ENCODE peak calls at places on chromosomes 7 and 10, in seven cellular contexts. Q is MM.1S, H is adrenal gland, N is left lung, R is IMR-90, B is GM23338, L is GM12878. D is an unnamed sample. For H3K36me3 and H3K27me3, the result is how much of the 10 kb centered on the place peaks cover.

GRCh38 chr7:73648593-73649332 is 18.9 kb upstream of the VPS37D start:
- DNase-seq in Q (no peak), H (no peak), N (no peak), R (no peak), B (no peak), L (no peak), D (no peak)

GRCh38 chr10:133230387-133231195 is 574 bp downstream of the UTF1 start:
- DNase-seq in Q (no peak), H (no peak), N (no peak), R (no peak), B (peak), L (no peak), D (peak)

GRCh38 chr10:29585488-29585976 is 49.2 kb downstream of the SVIL start:
- DNase-seq in Q (peak), H (peak), N (no peak), R (peak), B (peak), L (no peak), D (peak)

GRCh38 chr10:119211625-119212441 is 4.5 kb downstream of the GRK5 start:
- DNase-seq in Q (peak), H (no peak), N (no peak), R (no peak), B (no peak), L (no peak), D (no peak)

GRCh38 chr7:36207451-36208291 is 54.6 kb downstream of the EEPD1 start:
- DNase-seq in Q (no peak), H (peak), N (peak), R (peak), B (no peak), L (no peak), D (no peak)

GRCh38 chr10:5945561-5946418 is 31.6 kb downstream of the IL15RA start:
- DNase-seq in Q (no peak), H (peak), N (peak), R (peak), B (peak), L (no peak), D (peak)

GRCh38 chr7:1910827-1911226 is 240.8 kb downstream of the ELFN1 start:
- DNase-seq in Q (no peak), H (no peak), N (no peak), R (no peak), B (no peak), L (no peak), D (no peak)

GRCh38 chr10:109866168-109866994 is 56.9 kb downstream of the XPNPEP1 start:
- DNase-seq in Q (no peak), H (peak), N (no peak), R (peak), B (peak), L (no peak), D (peak)

GRCh38 chr7:110568932-110569331 is 522.0 kb upstream of the LRRN3 start:
- DNase-seq in Q (no peak), H (no peak), N (no peak), R (peak), B (no peak), L (no peak), D (no peak)

GRCh38 chr7:52129278-52129677 is 812.7 kb upstream of the COBL start:
- DNase-seq in Q (no peak), H (no peak), N (no peak), R (no peak), B (peak), L (no peak), D (peak)

GRCh38 chr7:50068026-50068425 is 25.0 kb downstream of the ZPBP start:
- DNase-seq in Q (peak), H (peak), N (no peak), R (no peak), B (peak), L (no peak), D (no peak)

GRCh38 chr10:89481662-89482061 is 53.7 kb downstream of the SLC16A12 start:
- DNase-seq in Q (no peak), H (no peak), N (no peak), R (peak), B (no peak), L (no peak), D (no peak)

GRCh38 chr7:27182285-27182827 is 2.7 kb downstream of the HOXA11 start:
- DNase-seq in Q (no peak), H (no peak), N (peak), R (no peak), B (no peak), L (no peak), D (peak)

GRCh38 chr10:35300063-35300699 is 36.1 kb upstream of the CCNY start:
- DNase-seq in Q (no peak), H (no peak), N (no peak), R (peak), B (no peak), L (peak), D (no peak)

GRCh38 chr10:89118091-89118490 is 89.0 kb downstream of the CH25H start:
- DNase-seq in Q (no peak), H (no peak), N (no peak), R (peak), B (no peak), L (no peak), D (no peak)

GRCh38 chr10:112874982-112875381 is 75.1 kb upstream of the TCF7L2 start:
- DNase-seq in Q (no peak), H (no peak), N (no peak), R (no peak), B (no peak), L (no peak), D (no peak)

GRCh38 chr10:76302936-76303656 is 871.7 kb downstream of the LRMDA start:
- DNase-seq in Q (no peak), H (no peak), N (no peak), R (no peak), B (no peak), L (no peak), D (no peak)

GRCh38 chr7:129066290-129067131 is 11.6 kb upstream of the TNPO3 start:
- DNase-seq in Q (no peak), H (peak), N (no peak), R (peak), B (peak), L (no peak), D (peak)

GRCh38 chr7:16526742-16527540 is at the start of gene LRRC72:
- DNase-seq in Q (no peak), H (no peak), N (no peak), R (no peak), B (no peak), L (no peak), D (peak)

GRCh38 chr10:48234807-48235206 is 39.7 kb downstream of the FRMPD2 start:
- DNase-seq in Q (no peak), H (no peak), N (no peak), R (no peak), B (no peak), L (no peak), D (no peak)

GRCh38 chr10:125121003-125121402 is 39.4 kb downstream of the CTBP2 start:
- DNase-seq in Q (no peak), H (no peak), N (no peak), R (no peak), B (no peak), L (no peak), D (no peak)

GRCh38 chr7:34841326-34841725 is 183.3 kb downstream of the NPSR1 start:
- DNase-seq in Q (no peak), H (no peak), N (no peak), R (no peak), B (no peak), L (no peak), D (no peak)

GRCh38 chr10:80855348-80855971 is 317.8 kb downstream of the SH2D4B start:
- DNase-seq in Q (peak), H (no peak), N (no peak), R (no peak), B (peak), L (peak), D (peak)

GRCh38 chr7:21566094-21566493 is 23.3 kb downstream of the DNAH11 start:
- DNase-seq in Q (no peak), H (no peak), N (no peak), R (no peak), B (no peak), L (no peak), D (no peak)

GRCh38 chr7:102456327-102456726 is 8.3 kb downstream of the ALKBH4 start:
- DNase-seq in Q (no peak), H (no peak), N (no peak), R (peak), B (no peak), L (no peak), D (no peak)

GRCh38 chr7:6259257-6259656 is 13.2 kb downstream of the CYTH3 start:
- DNase-seq in Q (no peak), H (no peak), N (no peak), R (no peak), B (no peak), L (no peak), D (no peak)

GRCh38 chr7:23075571-23075970 is 30.0 kb upstream of the KLHL7 start:
- DNase-seq in Q (no peak), H (no peak), N (no peak), R (no peak), B (no peak), L (no peak), D (no peak)

GRCh38 chr7:99006739-99007424 is 128.6 kb downstream of the TRRAP start:
- DNase-seq in Q (no peak), H (no peak), N (no peak), R (no peak), B (no peak), L (no peak), D (peak)

GRCh38 chr7:100170111-100170897 is 1.9 kb upstream of the GAL3ST4 start:
- DNase-seq in Q (no peak), H (no peak), N (no peak), R (no peak), B (no peak), L (no peak), D (peak)

GRCh38 chr10:98589007-98589406 is 142.3 kb upstream of the HPS1 start:
- DNase-seq in Q (no peak), H (no peak), N (no peak), R (peak), B (no peak), L (no peak), D (no peak)

GRCh38 chr10:15990523-15991129 is 130.3 kb upstream of the MINDY3 start:
- DNase-seq in Q (no peak), H (no peak), N (no peak), R (no peak), B (peak), L (no peak), D (peak)

GRCh38 chr7:424961-425793 is 94.5 kb downstream of the PDGFA start:
- DNase-seq in Q (no peak), H (no peak), N (no peak), R (no peak), B (no peak), L (no peak), D (peak)

GRCh38 chr10:80174641-80175395 is 30.5 kb downstream of the ANXA11 start:
- DNase-seq in Q (no peak), H (no peak), N (no peak), R (no peak), B (no peak), L (no peak), D (no peak)

GRCh38 chr10:97874332-97874731 is 24.7 kb downstream of the GOLGA7B start:
- DNase-seq in Q (no peak), H (no peak), N (no peak), R (no peak), B (no peak), L (no peak), D (no peak)

GRCh38 chr7:48085942-48086341 is 3.1 kb upstream of the UPP1 start:
- DNase-seq in Q (no peak), H (no peak), N (no peak), R (no peak), B (no peak), L (no peak), D (no peak)

GRCh38 chr10:49512121-49512809 is 26.7 kb downstream of the ERCC6 start:
- DNase-seq in Q (peak), H (no peak), N (no peak), R (peak), B (peak), L (no peak), D (no peak)

GRCh38 chr10:25076501-25077197 is 60.2 kb downstream of the THNSL1 start:
- DNase-seq in Q (no peak), H (no peak), N (no peak), R (peak), B (no peak), L (no peak), D (no peak)

GRCh38 chr7:35004531-35005096 is 32.7 kb downstream of the DPY19L1 start:
- DNase-seq in Q (no peak), H (no peak), N (no peak), R (peak), B (no peak), L (no peak), D (no peak)

GRCh38 chr7:67843001-67843400 is 846.4 kb downstream of the TYW1 start:
- DNase-seq in Q (no peak), H (no peak), N (no peak), R (no peak), B (no peak), L (no peak), D (no peak)

DNA sequence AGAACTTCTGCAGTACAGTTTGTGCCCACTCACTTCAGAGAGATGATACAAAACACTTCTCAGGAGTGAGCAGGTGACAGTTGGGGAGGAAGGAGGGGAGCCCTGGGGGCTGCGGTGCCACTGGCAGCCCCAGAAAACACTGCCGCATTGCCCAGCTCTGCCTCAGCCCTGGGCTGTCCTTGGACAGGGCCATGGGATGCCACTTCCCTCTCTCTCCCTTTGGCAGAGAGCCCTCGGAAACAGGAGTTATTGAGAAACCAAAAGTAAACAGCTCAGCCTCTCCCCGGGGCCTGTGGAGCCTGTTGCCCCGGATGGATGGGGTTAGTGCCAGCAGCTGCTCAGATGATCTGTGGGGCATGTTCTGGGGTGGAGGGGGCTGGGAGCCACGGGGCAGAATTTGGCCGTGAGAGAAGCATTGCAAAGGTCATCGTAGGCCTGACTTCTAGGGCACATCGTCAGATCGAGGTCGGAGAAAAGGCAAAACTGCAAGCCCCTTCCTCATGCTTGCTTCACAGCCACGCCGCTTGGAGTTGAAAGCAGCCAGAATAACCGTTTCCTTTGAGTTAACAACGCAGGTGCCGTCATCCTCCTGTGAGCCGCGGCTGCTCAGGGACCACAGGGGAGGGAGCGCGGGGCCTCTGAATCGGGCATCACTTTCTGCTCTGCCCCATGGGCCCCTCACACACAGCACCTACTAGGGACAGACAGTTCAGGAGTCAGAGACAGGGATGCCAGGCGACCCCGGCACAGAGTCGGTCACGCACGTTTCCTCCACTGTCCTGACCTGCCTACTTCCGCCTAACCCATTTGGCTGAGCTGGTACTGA is 256.4 kb downstream of the CAMK1D start:
- DNase-seq in Q (peak), H (peak), N (peak), R (peak), B (no peak), L (no peak), D (peak)
- H3K4me3 ChIP-seq in Q (peak), H (no peak), N (no peak), R (no peak), B (no peak), L (peak), D (no peak)

DNA sequence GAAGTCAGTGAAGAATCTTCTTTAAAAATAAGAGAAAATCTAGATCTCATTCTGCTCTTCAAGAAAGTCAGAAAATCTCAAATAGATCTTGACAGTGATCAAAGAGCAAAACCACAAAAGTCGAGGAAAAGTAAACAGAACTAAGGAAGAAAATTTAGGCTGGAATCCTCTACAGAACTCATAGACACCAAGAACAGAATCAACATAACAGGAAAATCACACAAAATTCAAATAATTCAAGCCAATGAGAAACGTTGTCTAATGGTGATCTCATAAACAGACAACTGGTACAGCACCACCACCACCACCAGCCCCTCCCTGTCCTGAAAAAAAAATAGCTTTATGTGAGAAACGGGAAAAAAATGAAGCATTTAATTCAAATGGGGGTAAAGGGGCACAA is 6.9 kb downstream of the ITGB1 start:
- DNase-seq in Q (no peak), H (no peak), N (no peak), R (no peak), B (no peak), L (no peak), D (no peak)
- H3K36me3 ChIP-seq in Q (under half), H (under half), N (under half), R (under half), B (under half), L (under half), D (under half)

DNA sequence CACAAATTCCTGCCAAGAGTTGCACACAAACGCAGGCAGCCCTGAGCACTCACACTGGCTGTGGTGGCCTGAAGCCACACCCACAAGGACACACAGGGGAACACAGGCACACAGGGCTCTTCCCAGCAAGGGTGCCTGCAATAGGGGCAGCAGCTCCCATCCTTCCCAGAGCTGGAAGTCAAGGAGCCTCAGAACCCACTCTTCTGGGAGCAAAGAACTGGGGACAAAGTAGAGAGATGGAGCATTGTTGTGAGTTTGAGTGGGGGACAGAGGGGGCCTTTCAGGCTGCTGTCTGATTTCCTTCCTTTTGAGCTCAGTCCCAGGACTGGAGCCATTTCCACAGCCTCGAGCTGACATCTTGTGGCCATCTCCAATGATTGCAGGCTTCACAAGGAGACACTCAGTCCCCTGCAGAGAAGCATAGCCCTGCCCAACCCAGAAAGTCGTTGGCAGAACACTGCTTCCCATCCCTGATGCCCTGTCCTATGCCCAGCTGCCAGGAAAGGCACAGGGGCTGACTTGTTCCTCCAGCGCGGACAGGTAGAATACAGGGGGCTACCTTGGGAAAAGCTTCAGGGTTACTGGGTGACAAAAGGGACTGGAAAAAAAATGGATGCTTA is 34.4 kb upstream of the SLF2 start:
- DNase-seq in Q (peak), H (peak), N (no peak), R (peak), B (peak), L (no peak), D (peak)
- H3K27me3 ChIP-seq in Q (half or more), H (under half), N (under half), R (under half), B (under half), L (under half), D (under half)

DNA sequence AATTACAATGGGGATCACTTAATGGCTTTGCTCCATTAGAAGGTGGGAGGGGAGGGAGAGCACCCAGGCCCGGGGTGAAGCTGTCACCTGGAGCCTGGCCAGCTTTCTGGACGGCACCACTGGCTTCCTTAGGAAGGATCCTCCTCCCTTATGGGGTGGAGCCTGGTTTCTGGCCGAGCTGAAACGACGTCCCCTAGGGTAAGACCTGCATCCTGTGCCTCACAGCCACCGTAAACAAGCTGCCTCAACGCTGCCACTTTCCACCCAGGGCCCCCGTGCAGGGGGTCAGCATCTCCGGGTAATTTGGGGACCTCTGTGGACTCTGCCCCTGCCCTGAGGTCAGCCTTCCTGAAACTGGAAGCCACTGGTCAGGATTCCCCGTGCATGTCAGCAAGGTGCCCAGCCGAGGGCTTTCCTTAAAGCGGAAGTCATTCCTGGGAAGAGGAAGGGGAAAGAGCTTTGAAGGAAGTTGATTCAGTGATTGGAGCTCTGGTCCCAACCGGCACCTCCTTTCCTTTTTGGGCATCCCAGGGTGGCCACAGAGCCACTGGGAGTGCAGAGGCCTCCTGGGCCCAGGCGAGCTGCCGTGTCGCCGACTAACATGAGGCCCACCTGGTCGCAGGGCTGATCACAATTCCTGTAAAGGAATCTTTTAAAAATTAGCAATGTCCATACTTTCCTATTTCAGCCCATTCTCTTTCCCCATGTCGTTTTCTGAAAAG is 569.1 kb downstream of the DNAJB6 start:
- DNase-seq in Q (no peak), H (no peak), N (no peak), R (no peak), B (peak), L (no peak), D (peak)
- H3K4me3 ChIP-seq in Q (no peak), H (no peak), N (no peak), R (no peak), B (no peak), L (no peak), D (no peak)

GRCh38 chr10:72315054-72315453 is 39.7 kb downstream of the DNAJB12 start:
- DNase-seq in Q (no peak), H (peak), N (no peak), R (no peak), B (peak), L (no peak), D (peak)

GRCh38 chr10:72316748-72317435 is 37.8 kb downstream of the DNAJB12 start:
- DNase-seq in Q (no peak), H (peak), N (peak), R (no peak), B (no peak), L (no peak), D (no peak)

GRCh38 chr10:72315611-72316385 is 38.9 kb downstream of the DNAJB12 start:
- DNase-seq in Q (no peak), H (peak), N (peak), R (peak), B (no peak), L (no peak), D (peak)

GRCh38 chr10:72314263-72314662 is 40.5 kb downstream of the DNAJB12 start:
- DNase-seq in Q (no peak), H (no peak), N (no peak), R (no peak), B (no peak), L (no peak), D (no peak)

DNA sequence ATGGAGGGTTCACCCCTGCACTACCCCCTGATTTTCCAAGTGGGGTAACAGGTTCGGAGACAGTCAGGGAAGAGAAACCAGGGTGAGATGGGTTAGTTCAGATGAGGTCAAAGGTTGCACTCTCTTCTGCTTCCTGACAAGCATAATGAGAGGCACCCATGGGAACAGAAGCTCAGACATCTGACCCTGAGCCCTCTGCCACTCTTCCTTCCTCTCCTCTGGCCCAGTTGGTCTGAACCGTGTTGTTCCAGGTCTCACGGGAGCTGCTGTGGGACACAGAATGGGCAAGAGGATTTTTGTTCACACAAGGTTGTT is 38.4 kb downstream of the DNAJB12 start:
- DNase-seq in Q (no peak), H (peak), N (no peak), R (no peak), B (no peak), L (no peak), D (no peak)
- H3K36me3 ChIP-seq in Q (under half), H (under half), N (under half), R (under half), B (under half), L (under half), D (under half)

D was measured in H7.